ENCODE peak calls at places on chromosomes 12 and 14, in six cellular contexts. D, C, M, L, N and X are unnamed samples.

GRCh38 chr14:48936352-48936751 is 649.8 kb downstream of the RPS29 start:
- DNase-seq in N (peak; percentile 85), D (peak; percentile 2), M (no peak), C (no peak), L (peak; percentile 12), X (peak; percentile 57)

GRCh38 chr12:16130359-16130758 is 147.1 kb downstream of the SLC15A5 start:
- DNase-seq in C (no peak), M (no peak), L (no peak), D (no peak), N (no peak), X (no peak)

GRCh38 chr12:108837239-108837638 is 20.1 kb downstream of the SSH1 start:
- DNase-seq in C (no peak), D (no peak), M (no peak), L (no peak), N (peak; percentile 31), X (no peak)

GRCh38 chr14:90658541-90658967 is 157.7 kb downstream of the TTC7B start:
- DNase-seq in N (peak; percentile 69), L (no peak), M (no peak), C (no peak), D (peak; percentile 86), X (no peak)

GRCh38 chr12:89636776-89637160 is 71.9 kb downstream of the ATP2B1 start:
- DNase-seq in N (no peak), M (no peak), L (peak; percentile 17), D (no peak), C (no peak), X (no peak)

GRCh38 chr12:108214486-108214885 is 85.4 kb downstream of the WSCD2 start:
- DNase-seq in C (no peak), N (peak; percentile 9), L (peak; percentile 7), D (peak; percentile 25), M (no peak), X (peak; percentile 51)

GRCh38 chr14:82094819-82095218 is 561.2 kb upstream of the SEL1L start:
- DNase-seq in L (no peak), M (no peak), N (no peak), C (no peak), D (no peak), X (no peak)

GRCh38 chr14:88868558-88869159 is 44.2 kb downstream of the TTC8 start:
- DNase-seq in D (peak; percentile 60), L (peak; percentile 43), C (no peak), N (peak; percentile 21), M (no peak), X (peak; percentile 51)

GRCh38 chr12:120979862-120980696 is 1.7 kb downstream of the HNF1A start:
- DNase-seq in D (no peak), C (no peak), M (no peak), L (no peak), N (no peak), X (no peak)

GRCh38 chr12:118743896-118744700 is 237.2 kb upstream of the SRRM4 start:
- DNase-seq in D (no peak), L (no peak), C (no peak), M (no peak), N (no peak), X (no peak)
- TF ChIP-seq CTCF in D (no peak), L (no peak), C (no peak), M (no peak), N (no peak), X (no peak)

GRCh38 chr12:132201391-132202120 is 57.3 kb downstream of the NOC4L start:
- DNase-seq in M (no peak), C (no peak), L (no peak), N (no peak), D (no peak), X (no peak)

GRCh38 chr12:132199101-132199500 is 54.8 kb downstream of the NOC4L start:
- DNase-seq in N (no peak), L (no peak), C (no peak), M (no peak), D (no peak), X (no peak)

GRCh38 chr12:132197581-132198281 is 53.5 kb downstream of the NOC4L start:
- DNase-seq in M (no peak), D (no peak), L (peak; percentile 28), C (no peak), N (no peak), X (no peak)

GRCh38 chr12:132200800-132201199 is 56.5 kb downstream of the NOC4L start:
- DNase-seq in D (no peak), M (no peak), N (no peak), C (no peak), L (no peak), X (no peak)

GRCh38 chr12:132199526-132200319 is 55.5 kb downstream of the NOC4L start:
- DNase-seq in L (no peak), D (no peak), M (no peak), N (no peak), C (no peak), X (no peak)
- TF ChIP-seq CTCF in L (no peak), D (no peak), M (no peak), N (no peak), C (no peak), X (no peak)

DNA sequence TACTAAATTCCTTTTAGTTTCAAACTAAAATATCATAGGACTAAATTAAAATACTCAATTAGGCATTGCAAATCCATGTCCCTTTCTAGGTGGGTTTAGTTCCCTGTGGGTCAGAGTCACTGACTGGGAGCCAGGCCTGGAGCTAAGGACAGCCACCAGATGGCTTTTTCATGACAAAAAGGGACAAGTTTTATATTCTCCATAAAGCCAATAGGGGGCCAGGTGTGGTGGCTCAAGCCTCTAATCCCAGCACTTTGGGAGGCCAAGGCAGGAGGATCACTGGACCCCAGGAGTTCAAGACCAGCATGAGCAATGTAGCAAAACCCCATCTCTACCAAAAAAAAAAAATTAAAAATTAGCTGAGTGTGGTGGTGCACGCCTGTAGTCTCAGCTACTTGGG is 35.4 kb upstream of the EIF5 start:
- DNase-seq in D (no peak), N (no peak), C (no peak), M (no peak), L (no peak), X (no peak)
- TF ChIP-seq CTCF in D (no peak), N (no peak), C (no peak), M (no peak), L (no peak), X (no peak)

GRCh38 chr12:54134850-54135249 is 53.9 kb downstream of the SMUG1 start:
- DNase-seq in L (no peak), D (no peak), M (no peak), C (no peak), N (no peak), X (no peak)
- TF ChIP-seq CTCF in L (no peak), D (no peak), M (no peak), C (no peak), N (no peak), X (no peak)

GRCh38 chr12:115999582-115999981 is 277.9 kb downstream of the MED13L start:
- DNase-seq in D (no peak), L (no peak), M (no peak), N (no peak), C (no peak), X (no peak)
- TF ChIP-seq CTCF in D (no peak), L (no peak), M (no peak), N (no peak), C (no peak), X (no peak)

DNA sequence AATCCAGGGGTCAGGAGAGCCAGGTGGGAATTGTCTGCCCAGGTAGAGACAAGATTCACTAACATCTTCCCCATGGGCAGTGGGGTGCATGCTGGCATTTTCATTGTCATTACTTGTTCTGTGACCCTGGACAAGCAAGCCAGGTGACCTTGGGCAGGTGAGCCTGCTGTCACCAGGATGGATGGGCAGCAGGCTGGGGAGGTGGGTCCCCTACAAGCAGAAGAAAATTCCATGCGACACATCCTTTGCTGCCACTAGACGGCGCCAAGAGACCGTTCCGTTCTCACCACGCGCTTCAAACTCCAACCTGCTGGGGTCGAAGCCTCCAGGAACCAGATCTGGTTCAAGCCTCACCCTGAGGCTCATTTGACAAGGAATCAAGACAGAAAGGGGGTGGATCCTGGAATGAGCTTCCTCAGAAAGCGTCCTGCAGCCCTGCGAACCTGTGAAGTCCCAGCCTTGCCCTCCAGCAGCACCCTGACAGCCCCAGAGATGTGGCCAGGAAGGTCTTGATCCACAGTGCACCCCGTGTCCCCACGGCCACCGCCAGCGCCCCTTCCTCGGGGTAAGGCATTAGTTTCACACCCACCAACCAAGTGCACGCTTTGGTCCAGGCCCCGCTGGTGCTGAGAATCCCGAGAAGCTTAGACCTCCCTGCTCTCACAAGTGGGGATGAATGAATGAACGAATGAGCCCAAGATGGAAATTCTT is 3.2 kb upstream of the DYNC1H1 start:
- DNase-seq in D (peak; percentile 83), M (no peak), L (peak; percentile 80), C (no peak), N (peak; percentile 79), X (peak; percentile 82)
- TF ChIP-seq CTCF in D (peak; percentile 99), M (peak; percentile 84), L (peak; percentile 82), C (peak; percentile 99), N (peak; percentile 95), X (peak; percentile 88)

GRCh38 chr12:71664411-71665108 is 459 bp downstream of the THAP2 start:
- DNase-seq in D (peak; percentile 28), M (no peak), N (no peak), L (peak; percentile 20), C (no peak), X (peak; percentile 24)

GRCh38 chr12:71662861-71663560 is 637 bp downstream of the ZFC3H1 start:
- DNase-seq in M (peak; percentile 84), N (peak; percentile 57), L (peak; percentile 67), D (peak; percentile 84), C (no peak), X (peak; percentile 73)

GRCh38 chr12:71661977-71662522 is 1.6 kb downstream of the ZFC3H1 start:
- DNase-seq in C (no peak), N (peak; percentile 30), L (peak; percentile 53), M (no peak), D (peak; percentile 35), X (peak; percentile 9)

GRCh38 chr12:71665109-71665476 is 992 bp downstream of the THAP2 start:
- DNase-seq in M (no peak), C (no peak), N (no peak), D (no peak), L (no peak), X (peak; percentile 17)

GRCh38 chr12:71663561-71664410 is at the start of the genes THAP2 and ZFC3H1:
- DNase-seq in D (peak; percentile 99), N (peak; percentile 100), C (peak; percentile 99), M (peak; percentile 96), L (peak; percentile 100), X (peak; percentile 99)
- TF ChIP-seq CTCF in D (peak; percentile 37), N (peak; percentile 50), C (peak; percentile 52), M (no peak), L (peak; percentile 39), X (peak; percentile 9)

DNA sequence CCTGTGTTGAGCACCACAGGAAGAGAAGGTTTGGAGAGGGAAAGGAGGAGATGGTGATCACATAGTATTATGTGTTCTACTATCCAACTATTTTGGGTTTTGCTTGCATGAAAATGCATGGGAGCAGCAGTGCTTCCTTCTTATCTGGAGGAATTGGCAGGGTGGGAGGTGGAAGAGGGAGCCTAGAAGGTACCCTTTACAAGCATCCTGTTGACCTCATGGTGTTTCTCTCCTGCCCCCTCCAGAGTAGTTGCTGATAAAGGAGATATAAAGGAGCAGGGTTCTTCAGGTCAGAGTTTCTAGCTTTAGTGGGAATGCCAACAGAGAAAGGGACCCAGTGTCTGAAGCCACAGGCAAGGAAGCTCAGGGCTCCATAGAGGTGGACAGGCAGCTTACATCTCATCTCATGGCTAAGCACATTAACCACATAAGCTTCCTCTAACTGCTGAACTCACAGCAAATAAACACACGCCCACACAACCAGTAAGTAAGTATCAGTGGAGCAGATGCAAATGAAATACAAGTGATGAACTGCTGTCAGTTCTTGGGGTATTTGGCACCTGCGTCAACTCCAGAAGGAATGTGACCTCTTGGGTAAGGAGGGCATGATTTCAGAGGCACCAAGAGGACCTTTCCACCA is 174.2 kb upstream of the SLC38A2 start:
- DNase-seq in L (peak; percentile 29), M (no peak), C (no peak), N (no peak), D (peak; percentile 71), X (no peak)
- TF ChIP-seq CTCF in L (no peak), M (no peak), C (no peak), N (no peak), D (no peak), X (no peak)

GRCh38 chr14:24639905-24640304 is 5.9 kb upstream of the GZMB start:
- DNase-seq in C (no peak), D (no peak), M (no peak), L (no peak), N (no peak), X (no peak)
- TF ChIP-seq CTCF in C (no peak), D (no peak), M (no peak), L (no peak), N (no peak), X (no peak)